ENCODE peak calls at places on chromosome 2, in five cellular contexts. O is GM23248; I is HTR-8/SVneo; D is activated T-cell treated with anti-CD3 and anti-CD28 coated beads, Interleukin-2, amount 50 U/mL, for 72 hours; K is ovary. V is an unnamed sample.

GRCh38 chr2:177161741-177162440 is 50.7 kb upstream of the HNRNPA3 start:
- DNase-seq in I (no peak), D (peak), O (peak), K (no peak), V (no peak)

GRCh38 chr2:223488814-223489213 is 113.3 kb downstream of the SCG2 start:
- DNase-seq in D (no peak), O (peak), K (no peak), I (peak), V (no peak)

GRCh38 chr2:146123256-146123655 is 1603.3 kb upstream of the ZEB2 start:
- DNase-seq in O (no peak), K (no peak), D (no peak), I (no peak), V (no peak)

GRCh38 chr2:30631051-30631671 is 176.1 kb downstream of the CAPN13 start:
- DNase-seq in O (no peak), D (no peak), I (no peak), K (no peak), V (no peak)

GRCh38 chr2:126655500-126656310 is at the start of gene GYPC:
- DNase-seq in O (peak), K (peak), I (peak), D (peak), V (no peak)

GRCh38 chr2:196165016-196165415 is 6.4 kb downstream of the STK17B start:
- DNase-seq in K (no peak), D (no peak), I (no peak), O (no peak), V (no peak)

GRCh38 chr2:111025288-111025687 is 95.4 kb upstream of the BCL2L11 start:
- DNase-seq in I (no peak), K (no peak), D (no peak), O (no peak), V (no peak)

GRCh38 chr2:112686348-112687217 is 34.2 kb upstream of the NT5DC4 start:
- DNase-seq in D (no peak), K (no peak), I (no peak), O (no peak), V (no peak)

GRCh38 chr2:5690718-5691658 is 1.2 kb upstream of the SOX11 start:
- DNase-seq in O (peak), K (no peak), I (no peak), D (no peak), V (peak)

GRCh38 chr2:226664140-226664539 is 135.5 kb downstream of the IRS1 start:
- DNase-seq in D (no peak), O (no peak), I (no peak), K (no peak), V (no peak)

GRCh38 chr2:217049376-217049775 is 189.5 kb upstream of the TNP1 start:
- DNase-seq in D (no peak), K (no peak), O (no peak), I (no peak), V (no peak)

GRCh38 chr2:71849603-71850305 is 297.9 kb downstream of the CYP26B1 start:
- DNase-seq in K (no peak), O (no peak), I (no peak), D (no peak), V (no peak)

GRCh38 chr2:200310545-200310971 is 4.1 kb downstream of the SPATS2L start:
- DNase-seq in K (no peak), I (no peak), D (no peak), O (peak), V (no peak)

GRCh38 chr2:127235082-127235702 is 15.1 kb upstream of the CYP27C1 start:
- DNase-seq in O (no peak), K (no peak), I (no peak), D (no peak), V (no peak)

GRCh38 chr2:237652854-237653253 is 25.5 kb downstream of the LRRFIP1 start:
- DNase-seq in D (no peak), O (no peak), I (no peak), K (no peak), V (no peak)

GRCh38 chr2:30078521-30078920 is 68.3 kb upstream of the YPEL5 start:
- DNase-seq in I (no peak), O (peak), K (no peak), D (no peak), V (no peak)

GRCh38 chr2:226903179-226903578 is 67.3 kb downstream of the RHBDD1 start:
- DNase-seq in D (peak), O (peak), K (no peak), I (peak), V (no peak)

GRCh38 chr2:120229341-120229740 is 6.1 kb upstream of the TMEM185B start:
- DNase-seq in D (no peak), K (no peak), I (no peak), O (no peak), V (no peak)

GRCh38 chr2:238847841-238848565 is at the start of gene TWIST2:
- DNase-seq in O (peak), K (peak), I (peak), D (no peak), V (no peak)

GRCh38 chr2:213932-214693 is 49.7 kb downstream of the SH3YL1 start:
- DNase-seq in D (no peak), K (no peak), O (peak), I (no peak), V (no peak)

GRCh38 chr2:191758420-191759199 is 80.7 kb downstream of the NABP1 start:
- DNase-seq in I (peak), D (peak), K (no peak), O (peak), V (no peak)

GRCh38 chr2:219430633-219431615 is 3.7 kb upstream of the SPEG start:
- DNase-seq in I (peak), K (no peak), D (no peak), O (peak), V (no peak)

GRCh38 chr2:167294031-167294774 is 405.9 kb downstream of the XIRP2 start:
- DNase-seq in K (peak), O (peak), I (no peak), D (peak), V (no peak)

GRCh38 chr2:112053917-112054846 is 887 bp upstream of the TMEM87B start:
- DNase-seq in O (peak), D (peak), I (peak), K (peak), V (peak)

GRCh38 chr2:21515903-21516302 is 392.1 kb downstream of the TDRD15 start:
- DNase-seq in K (no peak), D (no peak), I (no peak), O (no peak), V (no peak)

GRCh38 chr2:54634564-54635511 is 88.6 kb upstream of the EML6 start:
- DNase-seq in D (no peak), O (peak), K (peak), I (peak), V (no peak)

GRCh38 chr2:236969075-236969474 is 116.6 kb upstream of the COPS8 start:
- DNase-seq in D (no peak), O (no peak), I (no peak), K (no peak), V (no peak)

GRCh38 chr2:179336782-179337534 is 72.3 kb upstream of the SESTD1 start:
- DNase-seq in D (no peak), K (no peak), O (peak), I (peak), V (no peak)

GRCh38 chr2:73931531-73932500 is 5.1 kb downstream of the DGUOK start:
- DNase-seq in D (peak), K (no peak), O (peak), I (no peak), V (no peak)

GRCh38 chr2:216661639-216662375 is 28.6 kb downstream of the IGFBP2 start:
- DNase-seq in K (no peak), I (no peak), D (no peak), O (no peak), V (no peak)

V was measured in mesothelial cell of epicardium.